ENCODE peak calls at places on chromosome 5, in nine cellular contexts. Q, N, C, K, W, V, X, P and B are unnamed samples. For H3K4me1, the result is how much of the 10 kb centered on the place peaks cover.

GRCh38 chr5:153523831-153524230 is 33.4 kb downstream of the GRIA1 start:
- DNase-seq in Q (no peak), N (no peak), C (peak), K (no peak), W (peak), V (no peak), X (no peak), P (peak), B (no peak)

GRCh38 chr5:125065736-125066135 is 319.3 kb upstream of the ZNF608 start:
- DNase-seq in Q (no peak), N (no peak), C (no peak), K (no peak), W (no peak), V (no peak), X (no peak), P (no peak), B (no peak)

GRCh38 chr5:147935032-147935431 is 28.7 kb upstream of the C5orf46 start:
- DNase-seq in Q (no peak), N (no peak), C (peak), K (no peak), W (no peak), V (no peak), X (peak), P (peak), B (peak)

GRCh38 chr5:150503977-150504620 is 3.8 kb upstream of the NDST1 start:
- DNase-seq in Q (no peak), N (no peak), C (no peak), K (peak), W (no peak), V (peak), X (no peak), P (no peak), B (no peak)

GRCh38 chr5:130222638-130223037 is 318.4 kb downstream of the CHSY3 start:
- DNase-seq in Q (no peak), N (no peak), C (peak), K (no peak), W (no peak), V (no peak), X (no peak), P (no peak), B (no peak)

GRCh38 chr5:56278267-56278826 is 45.2 kb upstream of the ANKRD55 start:
- DNase-seq in Q (no peak), N (no peak), C (no peak), K (no peak), W (no peak), V (no peak), X (peak), P (no peak), B (no peak)

GRCh38 chr5:172886974-172887491 is 53.0 kb downstream of the ERGIC1 start:
- DNase-seq in Q (no peak), N (peak), C (peak), K (peak), W (peak), V (no peak), X (no peak), P (peak), B (no peak)

GRCh38 chr5:151703227-151703626 is 16.5 kb upstream of the SPARC start:
- DNase-seq in Q (no peak), N (no peak), C (no peak), K (no peak), W (no peak), V (no peak), X (no peak), P (no peak), B (peak)

GRCh38 chr5:32280656-32281081 is 32.1 kb downstream of the MTMR12 start:
- DNase-seq in Q (no peak), N (no peak), C (no peak), K (no peak), W (no peak), V (no peak), X (no peak), P (no peak), B (no peak)

GRCh38 chr5:38845555-38846378 is at the start of gene OSMR:
- DNase-seq in Q (peak), N (peak), C (peak), K (peak), W (peak), V (peak), X (peak), P (peak), B (no peak)

GRCh38 chr5:157947156-157947555 is 88.2 kb upstream of the CLINT1 start:
- DNase-seq in Q (no peak), N (no peak), C (no peak), K (no peak), W (no peak), V (no peak), X (no peak), P (no peak), B (no peak)

GRCh38 chr5:138595396-138595795 is 20.2 kb upstream of the HSPA9 start:
- DNase-seq in Q (no peak), N (no peak), C (no peak), K (no peak), W (no peak), V (no peak), X (no peak), P (no peak), B (no peak)

GRCh38 chr5:54388411-54388810 is 67.1 kb upstream of the HSPB3 start:
- DNase-seq in Q (no peak), N (no peak), C (no peak), K (no peak), W (no peak), V (no peak), X (no peak), P (no peak), B (no peak)

GRCh38 chr5:116661419-116661818 is 86.8 kb upstream of the SEMA6A start:
- DNase-seq in Q (no peak), N (no peak), C (no peak), K (no peak), W (no peak), V (no peak), X (no peak), P (no peak), B (no peak)

GRCh38 chr5:141437208-141437607 is 6.9 kb downstream of the PCDHGA12 start:
- DNase-seq in Q (no peak), N (no peak), C (peak), K (no peak), W (no peak), V (no peak), X (no peak), P (no peak), B (no peak)

GRCh38 chr5:36728697-36729543 is 122.5 kb downstream of the SLC1A3 start:
- DNase-seq in Q (no peak), N (no peak), C (peak), K (no peak), W (no peak), V (peak), X (peak), P (peak), B (peak)

GRCh38 chr5:82952326-82952725 is 124.9 kb downstream of the TMEM167A start:
- DNase-seq in Q (no peak), N (no peak), C (peak), K (no peak), W (no peak), V (no peak), X (no peak), P (no peak), B (no peak)

GRCh38 chr5:134489227-134489944 is 36.1 kb upstream of the JADE2 start:
- DNase-seq in Q (no peak), N (peak), C (no peak), K (no peak), W (peak), V (peak), X (no peak), P (no peak), B (no peak)

GRCh38 chr5:148224131-148224742 is 14.1 kb upstream of the MARCOL start:
- DNase-seq in Q (no peak), N (no peak), C (no peak), K (no peak), W (no peak), V (no peak), X (no peak), P (no peak), B (no peak)

GRCh38 chr5:19240150-19240549 is 747.9 kb downstream of the CDH18 start:
- DNase-seq in Q (no peak), N (no peak), C (peak), K (no peak), W (no peak), V (no peak), X (no peak), P (no peak), B (no peak)

GRCh38 chr5:149161026-149161687 is 19.9 kb downstream of the ABLIM3 start:
- DNase-seq in Q (no peak), N (no peak), C (no peak), K (no peak), W (no peak), V (no peak), X (no peak), P (no peak), B (no peak)

GRCh38 chr5:59356813-59357381 is 536.6 kb downstream of the PDE4D start:
- DNase-seq in Q (no peak), N (no peak), C (no peak), K (peak), W (peak), V (no peak), X (no peak), P (no peak), B (no peak)

GRCh38 chr5:128774605-128775004 is 190.7 kb upstream of the SLC27A6 start:
- DNase-seq in Q (no peak), N (no peak), C (no peak), K (no peak), W (no peak), V (no peak), X (no peak), P (no peak), B (no peak)

GRCh38 chr5:71974622-71975021 is 132.7 kb upstream of the MAP1B start:
- DNase-seq in Q (no peak), N (no peak), C (no peak), K (no peak), W (no peak), V (no peak), X (no peak), P (no peak), B (no peak)

GRCh38 chr5:67381240-67381875 is 184.8 kb upstream of the CD180 start:
- DNase-seq in Q (no peak), N (no peak), C (peak), K (no peak), W (no peak), V (no peak), X (no peak), P (no peak), B (no peak)

GRCh38 chr5:175655411-175655810 is 2.5 kb upstream of the HRH2 start:
- DNase-seq in Q (no peak), N (no peak), C (no peak), K (no peak), W (no peak), V (no peak), X (no peak), P (no peak), B (no peak)

GRCh38 chr5:95130951-95131350 is 153.9 kb downstream of the MCTP1 start:
- DNase-seq in Q (no peak), N (no peak), C (no peak), K (no peak), W (no peak), V (no peak), X (no peak), P (no peak), B (no peak)

GRCh38 chr5:7210549-7210948 is 185.4 kb upstream of the ADCY2 start:
- DNase-seq in Q (no peak), N (no peak), C (no peak), K (no peak), W (no peak), V (no peak), X (no peak), P (no peak), B (no peak)

GRCh38 chr5:14668247-14668646 is 3.7 kb downstream of the OTULIN start:
- DNase-seq in Q (no peak), N (no peak), C (no peak), K (peak), W (no peak), V (no peak), X (no peak), P (no peak), B (peak)

GRCh38 chr5:170442381-170442780 is 53.2 kb upstream of the KCNMB1 start:
- DNase-seq in Q (no peak), N (no peak), C (no peak), K (no peak), W (no peak), V (no peak), X (no peak), P (no peak), B (no peak)

GRCh38 chr5:35665066-35665465 is 47.4 kb downstream of the SPEF2 start:
- DNase-seq in Q (no peak), N (no peak), C (no peak), K (no peak), W (no peak), V (no peak), X (no peak), P (no peak), B (no peak)

GRCh38 chr5:96855041-96855872 is 21.0 kb upstream of the ERAP2 start:
- DNase-seq in Q (no peak), N (no peak), C (no peak), K (peak), W (no peak), V (no peak), X (no peak), P (no peak), B (no peak)

GRCh38 chr5:115428248-115428647 is 116.3 kb downstream of the FEM1C start:
- DNase-seq in Q (no peak), N (no peak), C (no peak), K (no peak), W (no peak), V (no peak), X (no peak), P (no peak), B (no peak)

GRCh38 chr5:115424030-115424429 is 120.5 kb downstream of the FEM1C start:
- DNase-seq in Q (no peak), N (no peak), C (no peak), K (peak), W (no peak), V (no peak), X (no peak), P (no peak), B (no peak)

GRCh38 chr5:115423541-115423940 is 121.0 kb downstream of the FEM1C start:
- DNase-seq in Q (no peak), N (no peak), C (no peak), K (peak), W (no peak), V (no peak), X (no peak), P (peak), B (no peak)

GRCh38 chr5:115423051-115423450 is 121.5 kb downstream of the FEM1C start:
- DNase-seq in Q (no peak), N (no peak), C (no peak), K (no peak), W (no peak), V (no peak), X (no peak), P (no peak), B (no peak)

DNA sequence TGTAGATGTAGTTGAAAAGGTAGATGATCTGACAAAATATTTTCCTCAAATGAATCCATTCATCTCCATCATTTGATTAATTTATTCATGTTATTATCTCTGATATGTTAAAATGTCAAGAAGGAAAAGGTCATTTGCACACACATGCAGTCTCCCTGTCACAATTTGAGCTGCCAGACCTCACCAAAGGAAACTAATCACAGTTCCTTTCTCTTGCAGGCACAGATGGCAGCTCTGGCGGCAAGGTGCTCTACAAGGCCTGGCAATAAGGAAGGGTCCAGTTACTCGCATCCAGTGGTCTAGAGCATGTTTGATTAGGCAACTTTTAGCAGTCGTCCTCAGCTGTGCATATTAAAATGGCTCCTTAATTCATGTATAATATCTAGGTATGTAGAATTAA is 120.1 kb downstream of the FEM1C start:
- DNase-seq in Q (no peak), N (no peak), C (no peak), K (no peak), W (no peak), V (no peak), X (no peak), P (no peak), B (no peak)
- H3K4me1 ChIP-seq in Q (under half), N (under half), C (under half), K (under half), W (under half), V (under half), X (under half), P (under half), B (under half)

DNA sequence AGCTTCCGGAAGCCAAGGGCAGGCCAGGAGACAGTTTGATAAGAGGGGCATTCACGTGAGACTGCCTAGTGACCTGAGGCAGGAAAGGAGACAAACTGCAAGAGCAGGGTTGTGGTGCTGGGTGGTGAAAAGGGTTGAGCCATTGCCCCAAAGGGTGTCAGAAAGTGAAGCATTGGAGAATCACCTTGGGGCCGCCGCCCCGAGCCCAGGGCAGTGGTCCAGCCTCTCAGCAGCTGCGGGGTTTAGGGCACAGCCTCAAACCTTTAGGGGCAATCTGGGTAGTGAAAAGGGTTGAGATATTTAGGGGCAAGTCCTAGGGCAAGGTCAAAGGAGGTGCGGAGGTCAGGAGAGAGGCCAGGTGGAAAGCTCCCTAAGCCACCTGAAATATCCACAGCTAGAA is 10.4 kb upstream of the ANKRD33B start:
- DNase-seq in Q (no peak), N (no peak), C (no peak), K (no peak), W (no peak), V (no peak), X (no peak), P (no peak), B (no peak)
- H3K4me1 ChIP-seq in Q (under half), N (under half), C (under half), K (under half), W (under half), V (under half), X (under half), P (half or more), B (under half)

DNA sequence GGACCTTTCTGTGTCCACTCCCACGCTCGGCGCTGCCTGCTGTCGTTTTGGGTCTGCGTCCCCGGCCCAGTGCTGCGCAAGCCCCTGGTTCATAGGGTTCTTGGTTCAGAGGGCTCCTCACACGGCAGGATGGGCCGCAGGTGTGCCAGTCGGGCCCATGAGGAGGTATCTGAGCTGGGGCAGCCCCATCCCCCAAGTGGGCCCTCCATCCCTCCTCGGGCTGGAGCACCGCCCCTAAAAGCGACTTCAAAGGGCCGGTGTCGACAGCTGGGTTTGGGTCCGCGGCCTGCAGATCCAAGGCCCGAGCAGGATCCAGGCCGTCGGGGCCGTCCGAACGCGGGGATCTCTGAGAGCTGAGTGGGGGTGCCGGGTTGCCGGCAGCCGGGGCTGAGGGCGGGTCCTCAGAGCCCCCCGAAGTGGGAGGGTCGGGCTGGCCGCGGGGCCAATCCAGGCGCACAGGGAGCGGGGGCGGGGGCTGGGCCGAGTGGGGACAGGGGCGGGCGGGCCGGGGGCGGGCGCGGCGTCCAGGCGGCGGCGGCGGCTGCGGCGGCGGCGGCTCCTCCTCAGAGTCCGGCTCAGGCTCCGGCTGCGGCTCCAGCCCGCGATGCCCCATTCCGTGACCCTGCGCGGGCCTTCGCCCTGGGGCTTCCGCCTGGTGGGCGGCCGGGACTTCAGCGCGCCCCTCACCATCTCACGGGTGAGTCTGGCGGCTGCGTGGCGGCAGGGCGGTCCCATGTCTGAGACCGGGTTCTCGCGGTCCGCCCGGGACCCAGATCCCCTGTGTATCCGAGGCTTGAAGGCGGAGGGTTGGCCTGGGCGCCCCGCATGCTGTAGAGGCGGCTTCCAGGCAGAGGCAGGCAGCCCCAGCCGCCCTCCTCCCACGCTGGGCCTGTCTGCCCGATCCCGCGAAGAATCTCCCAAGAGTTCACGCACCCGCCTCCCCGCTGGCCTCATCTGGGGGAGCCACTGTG is at the start of gene PDLIM4:
- DNase-seq in Q (no peak), N (peak), C (peak), K (peak), W (peak), V (peak), X (peak), P (no peak), B (no peak)
- H3K4me1 ChIP-seq in Q (under half), N (under half), C (half or more), K (under half), W (under half), V (under half), X (under half), P (half or more), B (under half)

GRCh38 chr5:119324842-119325241 is 31.0 kb upstream of the TNFAIP8 start:
- DNase-seq in Q (no peak), N (no peak), C (no peak), K (no peak), W (no peak), V (no peak), X (no peak), P (no peak), B (no peak)
- H3K4me1 ChIP-seq in Q (under half), N (under half), C (half or more), K (under half), W (under half), V (half or more), X (under half), P (under half), B (under half)

GRCh38 chr5:132467292-132467984 is 23.1 kb downstream of the IRF1 start:
- DNase-seq in Q (peak), N (no peak), C (no peak), K (no peak), W (peak), V (no peak), X (no peak), P (no peak), B (no peak)
- H3K4me1 ChIP-seq in Q (under half), N (under half), C (under half), K (half or more), W (under half), V (under half), X (under half), P (half or more), B (under half)